ENCODE peak calls at places on chromosomes 4 and X, in seven cellular contexts. One of them, this sample, is unnamed. For H3K36me3 and H3K4me1, the result is how much of the 10 kb centered on the place peaks cover.

GRCh38 chr4:160835789-160836188 is 1328.0 kb downstream of the FSTL5 start:
- DNase-seq in left ventricle myocardium inferior: no peak
- DNase-seq in iPS DF 6.9: peak
- DNase-seq in PC-9: peak
- DNase-seq in trophoblast cell: no peak
- DNase-seq in testis: no peak
- DNase-seq in OCI-LY7: no peak
- DNase-seq in this sample: no peak

GRCh38 chr4:16626945-16627344 is 271.5 kb downstream of the LDB2 start:
- DNase-seq in left ventricle myocardium inferior: no peak
- DNase-seq in iPS DF 6.9: no peak
- DNase-seq in PC-9: no peak
- DNase-seq in trophoblast cell: peak
- DNase-seq in testis: no peak
- DNase-seq in OCI-LY7: no peak
- DNase-seq in this sample: peak

GRCh38 chr4:109942292-109942926 is 29.7 kb downstream of the EGF start:
- DNase-seq in left ventricle myocardium inferior: no peak
- DNase-seq in iPS DF 6.9: no peak
- DNase-seq in PC-9: no peak
- DNase-seq in trophoblast cell: no peak
- DNase-seq in testis: no peak
- DNase-seq in OCI-LY7: no peak
- DNase-seq in this sample: no peak

GRCh38 chr4:153616005-153616555 is 68.0 kb upstream of the TLR2 start:
- DNase-seq in left ventricle myocardium inferior: no peak
- DNase-seq in iPS DF 6.9: no peak
- DNase-seq in PC-9: no peak
- DNase-seq in trophoblast cell: no peak
- DNase-seq in testis: no peak
- DNase-seq in OCI-LY7: no peak
- DNase-seq in this sample: no peak

GRCh38 chr4:81221303-81222081 is 6.5 kb upstream of the PRKG2 start:
- DNase-seq in left ventricle myocardium inferior: no peak
- DNase-seq in iPS DF 6.9: no peak
- DNase-seq in PC-9: no peak
- DNase-seq in trophoblast cell: no peak
- DNase-seq in testis: no peak
- DNase-seq in OCI-LY7: no peak
- DNase-seq in this sample: no peak

GRCh38 chrX:55007633-55008032 is 7.5 kb downstream of the APEX2 start:
- DNase-seq in left ventricle myocardium inferior: no peak
- DNase-seq in iPS DF 6.9: no peak
- DNase-seq in PC-9: peak
- DNase-seq in trophoblast cell: peak
- DNase-seq in testis: no peak
- DNase-seq in OCI-LY7: no peak
- DNase-seq in this sample: peak

GRCh38 chr4:45453258-45453841 is 670.5 kb downstream of the GABRG1 start:
- DNase-seq in left ventricle myocardium inferior: no peak
- DNase-seq in iPS DF 6.9: no peak
- DNase-seq in PC-9: peak
- DNase-seq in trophoblast cell: peak
- DNase-seq in testis: no peak
- DNase-seq in OCI-LY7: peak
- DNase-seq in this sample: no peak

GRCh38 chr4:150302553-150302952 is 224.3 kb downstream of the DCLK2 start:
- DNase-seq in left ventricle myocardium inferior: no peak
- DNase-seq in iPS DF 6.9: no peak
- DNase-seq in PC-9: peak
- DNase-seq in trophoblast cell: peak
- DNase-seq in testis: no peak
- DNase-seq in OCI-LY7: no peak
- DNase-seq in this sample: no peak

GRCh38 chrX:54045563-54046228 is 1.4 kb upstream of the PHF8 start:
- DNase-seq in left ventricle myocardium inferior: no peak
- DNase-seq in iPS DF 6.9: no peak
- DNase-seq in PC-9: no peak
- DNase-seq in trophoblast cell: no peak
- DNase-seq in testis: peak
- DNase-seq in OCI-LY7: no peak
- DNase-seq in this sample: no peak

GRCh38 chrX:13167444-13168207 is 123.2 kb upstream of the FAM9C start:
- DNase-seq in left ventricle myocardium inferior: no peak
- DNase-seq in iPS DF 6.9: no peak
- DNase-seq in PC-9: no peak
- DNase-seq in trophoblast cell: peak
- DNase-seq in testis: no peak
- DNase-seq in OCI-LY7: peak
- DNase-seq in this sample: peak

GRCh38 chr4:186855111-186855510 is 131.5 kb upstream of the FAT1 start:
- DNase-seq in left ventricle myocardium inferior: no peak
- DNase-seq in iPS DF 6.9: no peak
- DNase-seq in PC-9: no peak
- DNase-seq in trophoblast cell: no peak
- DNase-seq in testis: no peak
- DNase-seq in OCI-LY7: no peak
- DNase-seq in this sample: no peak

GRCh38 chr4:23040539-23040938 is 347.8 kb downstream of the GBA3 start:
- DNase-seq in left ventricle myocardium inferior: no peak
- DNase-seq in iPS DF 6.9: no peak
- DNase-seq in PC-9: no peak
- DNase-seq in trophoblast cell: no peak
- DNase-seq in testis: no peak
- DNase-seq in OCI-LY7: no peak
- DNase-seq in this sample: no peak
- H3K36me3 ChIP-seq in left ventricle myocardium inferior: under half
- H3K36me3 ChIP-seq in iPS DF 6.9: under half
- H3K36me3 ChIP-seq in PC-9: under half
- H3K36me3 ChIP-seq in trophoblast cell: under half
- H3K36me3 ChIP-seq in testis: under half
- H3K36me3 ChIP-seq in OCI-LY7: under half
- H3K36me3 ChIP-seq in this sample: under half

GRCh38 chr4:181991374-181991773 is 251.8 kb upstream of the TENM3 start:
- DNase-seq in left ventricle myocardium inferior: no peak
- DNase-seq in iPS DF 6.9: no peak
- DNase-seq in PC-9: no peak
- DNase-seq in trophoblast cell: no peak
- DNase-seq in testis: no peak
- DNase-seq in OCI-LY7: no peak
- DNase-seq in this sample: no peak

DNA sequence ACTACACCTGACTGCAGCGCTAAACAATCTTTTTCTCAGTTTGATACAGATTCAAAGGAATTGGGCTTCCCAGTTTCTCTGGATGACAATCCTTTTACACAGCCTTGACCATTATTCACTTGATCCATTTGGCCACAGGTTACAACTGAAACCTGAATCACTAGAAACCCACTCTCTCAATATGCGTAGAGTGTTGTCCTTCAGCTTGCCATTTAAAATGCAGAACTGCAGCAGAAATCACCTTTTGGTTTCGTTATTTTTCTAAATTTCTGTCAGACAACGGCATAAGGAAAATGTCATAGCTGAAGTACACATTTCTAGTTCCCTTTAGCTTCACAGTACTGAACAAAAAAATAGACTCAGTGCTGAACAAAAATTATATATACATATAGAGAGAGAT is 255.8 kb upstream of the TENM3 start:
- DNase-seq in left ventricle myocardium inferior: no peak
- DNase-seq in iPS DF 6.9: no peak
- DNase-seq in PC-9: no peak
- DNase-seq in trophoblast cell: no peak
- DNase-seq in testis: no peak
- DNase-seq in OCI-LY7: no peak
- DNase-seq in this sample: no peak
- H3K4me3 ChIP-seq in left ventricle myocardium inferior: no peak
- H3K4me3 ChIP-seq in iPS DF 6.9: no peak
- H3K4me3 ChIP-seq in PC-9: no peak
- H3K4me3 ChIP-seq in trophoblast cell: no peak
- H3K4me3 ChIP-seq in testis: no peak
- H3K4me3 ChIP-seq in OCI-LY7: no peak
- H3K4me3 ChIP-seq in this sample: no peak

GRCh38 chrX:24190500-24191156 is 41.1 kb downstream of the ZFX start:
- DNase-seq in left ventricle myocardium inferior: no peak
- DNase-seq in iPS DF 6.9: no peak
- DNase-seq in PC-9: no peak
- DNase-seq in trophoblast cell: peak
- DNase-seq in testis: no peak
- DNase-seq in OCI-LY7: no peak
- DNase-seq in this sample: no peak
- H3K4me1 ChIP-seq in left ventricle myocardium inferior: under half
- H3K4me1 ChIP-seq in iPS DF 6.9: under half
- H3K4me1 ChIP-seq in PC-9: under half
- H3K4me1 ChIP-seq in trophoblast cell: under half
- H3K4me1 ChIP-seq in testis: under half
- H3K4me1 ChIP-seq in OCI-LY7: under half
- H3K4me1 ChIP-seq in this sample: under half

GRCh38 chr4:105434940-105435339 is 38.9 kb downstream of the PPA2 start:
- DNase-seq in left ventricle myocardium inferior: no peak
- DNase-seq in iPS DF 6.9: no peak
- DNase-seq in PC-9: no peak
- DNase-seq in trophoblast cell: no peak
- DNase-seq in testis: no peak
- DNase-seq in OCI-LY7: no peak
- DNase-seq in this sample: no peak
- H3K36me3 ChIP-seq in left ventricle myocardium inferior: half or more
- H3K36me3 ChIP-seq in iPS DF 6.9: under half
- H3K36me3 ChIP-seq in PC-9: under half
- H3K36me3 ChIP-seq in trophoblast cell: under half
- H3K36me3 ChIP-seq in testis: under half
- H3K36me3 ChIP-seq in OCI-LY7: half or more
- H3K36me3 ChIP-seq in this sample: under half

GRCh38 chrX:130118941-130119640 is 8.8 kb upstream of the ELF4 start:
- DNase-seq in left ventricle myocardium inferior: no peak
- DNase-seq in iPS DF 6.9: no peak
- DNase-seq in PC-9: no peak
- DNase-seq in trophoblast cell: peak
- DNase-seq in testis: no peak
- DNase-seq in OCI-LY7: no peak
- DNase-seq in this sample: no peak

GRCh38 chrX:130120321-130120731 is 10.0 kb upstream of the ELF4 start:
- DNase-seq in left ventricle myocardium inferior: no peak
- DNase-seq in iPS DF 6.9: no peak
- DNase-seq in PC-9: no peak
- DNase-seq in trophoblast cell: peak
- DNase-seq in testis: no peak
- DNase-seq in OCI-LY7: peak
- DNase-seq in this sample: no peak

GRCh38 chrX:130120746-130121504 is 10.6 kb upstream of the ELF4 start:
- DNase-seq in left ventricle myocardium inferior: peak
- DNase-seq in iPS DF 6.9: no peak
- DNase-seq in PC-9: peak
- DNase-seq in trophoblast cell: peak
- DNase-seq in testis: peak
- DNase-seq in OCI-LY7: peak
- DNase-seq in this sample: peak

GRCh38 chrX:130117166-130117565 is 6.9 kb upstream of the ELF4 start:
- DNase-seq in left ventricle myocardium inferior: no peak
- DNase-seq in iPS DF 6.9: no peak
- DNase-seq in PC-9: no peak
- DNase-seq in trophoblast cell: no peak
- DNase-seq in testis: no peak
- DNase-seq in OCI-LY7: no peak
- DNase-seq in this sample: no peak

GRCh38 chrX:130118396-130118795 is 8.1 kb upstream of the ELF4 start:
- DNase-seq in left ventricle myocardium inferior: no peak
- DNase-seq in iPS DF 6.9: no peak
- DNase-seq in PC-9: peak
- DNase-seq in trophoblast cell: peak
- DNase-seq in testis: no peak
- DNase-seq in OCI-LY7: no peak
- DNase-seq in this sample: no peak
- H3K4me3 ChIP-seq in left ventricle myocardium inferior: no peak
- H3K4me3 ChIP-seq in iPS DF 6.9: no peak
- H3K4me3 ChIP-seq in PC-9: peak
- H3K4me3 ChIP-seq in trophoblast cell: no peak
- H3K4me3 ChIP-seq in testis: no peak
- H3K4me3 ChIP-seq in OCI-LY7: no peak
- H3K4me3 ChIP-seq in this sample: no peak

GRCh38 chr4:86973668-86974067 is 38.9 kb downstream of the AFF1 start:
- DNase-seq in left ventricle myocardium inferior: no peak
- DNase-seq in iPS DF 6.9: no peak
- DNase-seq in PC-9: no peak
- DNase-seq in trophoblast cell: no peak
- DNase-seq in testis: no peak
- DNase-seq in OCI-LY7: no peak
- DNase-seq in this sample: no peak

GRCh38 chr4:86974481-86975050 is 39.8 kb downstream of the AFF1 start:
- DNase-seq in left ventricle myocardium inferior: no peak
- DNase-seq in iPS DF 6.9: no peak
- DNase-seq in PC-9: no peak
- DNase-seq in trophoblast cell: peak
- DNase-seq in testis: no peak
- DNase-seq in OCI-LY7: no peak
- DNase-seq in this sample: no peak

GRCh38 chr4:86976801-86977485 is 42.1 kb downstream of the AFF1 start:
- DNase-seq in left ventricle myocardium inferior: no peak
- DNase-seq in iPS DF 6.9: no peak
- DNase-seq in PC-9: no peak
- DNase-seq in trophoblast cell: peak
- DNase-seq in testis: no peak
- DNase-seq in OCI-LY7: no peak
- DNase-seq in this sample: no peak

GRCh38 chr4:86977621-86978184 is 42.9 kb downstream of the AFF1 start:
- DNase-seq in left ventricle myocardium inferior: no peak
- DNase-seq in iPS DF 6.9: no peak
- DNase-seq in PC-9: peak
- DNase-seq in trophoblast cell: peak
- DNase-seq in testis: no peak
- DNase-seq in OCI-LY7: no peak
- DNase-seq in this sample: no peak

DNA sequence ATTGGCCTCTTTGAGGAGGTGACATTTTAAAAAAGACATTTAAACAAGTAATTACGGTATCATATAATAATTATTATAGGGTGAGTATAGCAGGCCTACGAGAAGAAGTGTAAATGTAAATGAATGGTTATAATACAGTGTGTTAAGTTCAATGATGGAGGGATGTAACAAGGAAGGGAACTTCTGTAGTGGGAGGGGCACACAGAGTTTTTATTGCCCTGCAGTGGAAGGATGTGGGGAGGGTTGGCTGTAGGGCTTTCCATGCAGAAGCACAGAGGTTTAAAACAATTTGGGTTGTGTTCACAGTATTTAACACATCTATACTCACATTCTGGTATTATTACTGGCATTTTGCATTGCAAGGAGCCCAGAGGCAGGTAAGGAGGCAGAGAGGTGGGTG is 41.1 kb downstream of the AFF1 start:
- DNase-seq in left ventricle myocardium inferior: no peak
- DNase-seq in iPS DF 6.9: no peak
- DNase-seq in PC-9: no peak
- DNase-seq in trophoblast cell: no peak
- DNase-seq in testis: no peak
- DNase-seq in OCI-LY7: no peak
- DNase-seq in this sample: no peak
- H3K4me1 ChIP-seq in left ventricle myocardium inferior: under half
- H3K4me1 ChIP-seq in iPS DF 6.9: under half
- H3K4me1 ChIP-seq in PC-9: under half
- H3K4me1 ChIP-seq in trophoblast cell: under half
- H3K4me1 ChIP-seq in testis: under half
- H3K4me1 ChIP-seq in OCI-LY7: half or more
- H3K4me1 ChIP-seq in this sample: under half

GRCh38 chrX:71302461-71303213 is 1.1 kb downstream of the ITGB1BP2 start:
- DNase-seq in left ventricle myocardium inferior: no peak
- DNase-seq in iPS DF 6.9: no peak
- DNase-seq in PC-9: no peak
- DNase-seq in trophoblast cell: no peak
- DNase-seq in testis: no peak
- DNase-seq in OCI-LY7: no peak
- DNase-seq in this sample: no peak
- H3K36me3 ChIP-seq in left ventricle myocardium inferior: under half
- H3K36me3 ChIP-seq in iPS DF 6.9: under half
- H3K36me3 ChIP-seq in PC-9: under half
- H3K36me3 ChIP-seq in trophoblast cell: under half
- H3K36me3 ChIP-seq in testis: under half
- H3K36me3 ChIP-seq in OCI-LY7: half or more
- H3K36me3 ChIP-seq in this sample: under half